ENCODE peak calls at places on chromosomes 12 and 14, in five cellular contexts. One of them, this sample, is unnamed.

GRCh38 chr12:57063991-57064725 is 14.2 kb upstream of the MYO1A start:
- DNase-seq in T-helper 2 cell: peak; percentile 77
- DNase-seq in NCI-H345: no peak
- DNase-seq in Peyer's patch: no peak
- DNase-seq in substantia nigra: no peak
- DNase-seq in this sample: no peak

GRCh38 chr14:93103392-93104080 is 12.2 kb downstream of the ITPK1 start:
- DNase-seq in T-helper 2 cell: peak; percentile 66
- DNase-seq in NCI-H345: peak; percentile 16
- DNase-seq in Peyer's patch: peak; percentile 92
- DNase-seq in substantia nigra: no peak
- DNase-seq in this sample: peak; percentile 29

GRCh38 chr14:21267886-21268611 is 1.2 kb downstream of the HNRNPC start:
- DNase-seq in T-helper 2 cell: no peak
- DNase-seq in NCI-H345: no peak
- DNase-seq in Peyer's patch: no peak
- DNase-seq in substantia nigra: no peak
- DNase-seq in this sample: no peak

GRCh38 chr12:118059645-118060275 is 1.2 kb downstream of the WSB2 start:
- DNase-seq in T-helper 2 cell: no peak
- DNase-seq in NCI-H345: peak; percentile 30
- DNase-seq in Peyer's patch: no peak
- DNase-seq in substantia nigra: no peak
- DNase-seq in this sample: no peak

GRCh38 chr14:45968037-45968436 is 683.5 kb downstream of the RPL10L start:
- DNase-seq in T-helper 2 cell: no peak
- DNase-seq in NCI-H345: no peak
- DNase-seq in Peyer's patch: no peak
- DNase-seq in substantia nigra: no peak
- DNase-seq in this sample: no peak

GRCh38 chr14:44846232-44846824 is 115.4 kb downstream of the KLHL28 start:
- DNase-seq in T-helper 2 cell: no peak
- DNase-seq in NCI-H345: peak; percentile 34
- DNase-seq in Peyer's patch: no peak
- DNase-seq in substantia nigra: no peak
- DNase-seq in this sample: no peak

GRCh38 chr12:22709292-22709691 is 84.3 kb downstream of the ETNK1 start:
- DNase-seq in T-helper 2 cell: no peak
- DNase-seq in NCI-H345: peak; percentile 12
- DNase-seq in Peyer's patch: no peak
- DNase-seq in substantia nigra: no peak
- DNase-seq in this sample: no peak

GRCh38 chr14:59630281-59630963 is 53.8 kb upstream of the CCDC175 start:
- DNase-seq in T-helper 2 cell: no peak
- DNase-seq in NCI-H345: peak; percentile 68
- DNase-seq in Peyer's patch: no peak
- DNase-seq in substantia nigra: peak; percentile 55
- DNase-seq in this sample: no peak

GRCh38 chr12:76450690-76451089 is 102.5 kb upstream of the BBS10 start:
- DNase-seq in T-helper 2 cell: no peak
- DNase-seq in NCI-H345: no peak
- DNase-seq in Peyer's patch: no peak
- DNase-seq in substantia nigra: no peak
- DNase-seq in this sample: no peak

GRCh38 chr12:108598553-108599250 is 818 bp upstream of the TMEM119 start:
- DNase-seq in T-helper 2 cell: no peak
- DNase-seq in NCI-H345: no peak
- DNase-seq in Peyer's patch: no peak
- DNase-seq in substantia nigra: no peak
- DNase-seq in this sample: no peak

GRCh38 chr12:84772281-84772680 is 140.3 kb downstream of the SLC6A15 start:
- DNase-seq in T-helper 2 cell: no peak
- DNase-seq in NCI-H345: no peak
- DNase-seq in Peyer's patch: no peak
- DNase-seq in substantia nigra: no peak
- DNase-seq in this sample: no peak

GRCh38 chr12:1642513-1642912 is 13.5 kb downstream of the WNT5B start:
- DNase-seq in T-helper 2 cell: no peak
- DNase-seq in NCI-H345: no peak
- DNase-seq in Peyer's patch: no peak
- DNase-seq in substantia nigra: no peak
- DNase-seq in this sample: no peak

GRCh38 chr14:84961637-84962036 is 568.3 kb upstream of the FLRT2 start:
- DNase-seq in T-helper 2 cell: no peak
- DNase-seq in NCI-H345: peak; percentile 66
- DNase-seq in Peyer's patch: no peak
- DNase-seq in substantia nigra: no peak
- DNase-seq in this sample: no peak

GRCh38 chr14:103696466-103697071 is 18.7 kb downstream of the XRCC3 start:
- DNase-seq in T-helper 2 cell: no peak
- DNase-seq in NCI-H345: no peak
- DNase-seq in Peyer's patch: peak; percentile 44
- DNase-seq in substantia nigra: no peak
- DNase-seq in this sample: no peak

GRCh38 chr12:10140001-10140400 is 10.0 kb upstream of the CLEC7A start:
- DNase-seq in T-helper 2 cell: peak; percentile 1
- DNase-seq in NCI-H345: peak; percentile 46
- DNase-seq in Peyer's patch: no peak
- DNase-seq in substantia nigra: peak; percentile 10
- DNase-seq in this sample: no peak

GRCh38 chr14:65792208-65792905 is 379.8 kb downstream of the FUT8 start:
- DNase-seq in T-helper 2 cell: no peak
- DNase-seq in NCI-H345: no peak
- DNase-seq in Peyer's patch: no peak
- DNase-seq in substantia nigra: no peak
- DNase-seq in this sample: no peak

GRCh38 chr12:132950844-132951535 is 5.1 kb downstream of the ZNF605 start:
- DNase-seq in T-helper 2 cell: no peak
- DNase-seq in NCI-H345: no peak
- DNase-seq in Peyer's patch: no peak
- DNase-seq in substantia nigra: no peak
- DNase-seq in this sample: no peak

GRCh38 chr12:122021193-122021821 is 377 bp upstream of the BCL7A start:
- DNase-seq in T-helper 2 cell: no peak
- DNase-seq in NCI-H345: peak; percentile 31
- DNase-seq in Peyer's patch: no peak
- DNase-seq in substantia nigra: peak; percentile 21
- DNase-seq in this sample: no peak

GRCh38 chr14:36583242-36584166 is 1.1 kb upstream of the NKX2-8 start:
- DNase-seq in T-helper 2 cell: no peak
- DNase-seq in NCI-H345: no peak
- DNase-seq in Peyer's patch: no peak
- DNase-seq in substantia nigra: no peak
- DNase-seq in this sample: no peak

GRCh38 chr12:107788281-107788680 is 13.8 kb downstream of the ASCL4 start:
- DNase-seq in T-helper 2 cell: no peak
- DNase-seq in NCI-H345: no peak
- DNase-seq in Peyer's patch: no peak
- DNase-seq in substantia nigra: no peak
- DNase-seq in this sample: no peak

GRCh38 chr14:30295980-30296379 is 263.0 kb upstream of the G2E3 start:
- DNase-seq in T-helper 2 cell: no peak
- DNase-seq in NCI-H345: peak; percentile 89
- DNase-seq in Peyer's patch: no peak
- DNase-seq in substantia nigra: no peak
- DNase-seq in this sample: no peak

GRCh38 chr12:69642531-69642930 is 31.8 kb upstream of the LRRC10 start:
- DNase-seq in T-helper 2 cell: no peak
- DNase-seq in NCI-H345: no peak
- DNase-seq in Peyer's patch: no peak
- DNase-seq in substantia nigra: no peak
- DNase-seq in this sample: no peak

This sample was measured in memory B cell.